ENCODE peak calls at places on chromosome 3, in six cellular contexts. R is heart right ventricle, A is adrenal gland, X is astrocyte, P is AG09309, C is fibroblast of lung. Y is an unnamed sample.

GRCh38 chr3:188331166-188331565 is 177.2 kb downstream of the LPP start:
- DNase-seq in R (no peak), A (no peak), X (no peak), P (no peak), C (no peak), Y (no peak)

GRCh38 chr3:52210550-52211046 is 12.6 kb downstream of the ALAS1 start:
- DNase-seq in R (no peak), A (no peak), X (no peak), P (no peak), C (no peak), Y (peak)

GRCh38 chr3:37985637-37986320 is 4.8 kb upstream of the VILL start:
- DNase-seq in R (no peak), A (no peak), X (no peak), P (no peak), C (no peak), Y (peak)

GRCh38 chr3:24142127-24142526 is 197.0 kb downstream of the NR1D2 start:
- DNase-seq in R (no peak), A (no peak), X (no peak), P (no peak), C (no peak), Y (no peak)

GRCh38 chr3:172040078-172040975 is 949 bp downstream of the FNDC3B start:
- DNase-seq in R (peak), A (peak), X (peak), P (peak), C (peak), Y (peak)

GRCh38 chr3:69408542-69408941 is 22.7 kb upstream of the FRMD4B start:
- DNase-seq in R (no peak), A (no peak), X (no peak), P (no peak), C (no peak), Y (no peak)

GRCh38 chr3:17404548-17404947 is 337.9 kb downstream of the TBC1D5 start:
- DNase-seq in R (no peak), A (no peak), X (no peak), P (no peak), C (no peak), Y (no peak)

GRCh38 chr3:165466856-165467255 is 270.7 kb upstream of the SLITRK3 start:
- DNase-seq in R (no peak), A (no peak), X (peak), P (no peak), C (peak), Y (no peak)

GRCh38 chr3:177597325-177598109 is 400.2 kb upstream of the TBL1XR1 start:
- DNase-seq in R (no peak), A (peak), X (peak), P (peak), C (peak), Y (peak)

GRCh38 chr3:139319428-139320402 is 24.1 kb upstream of the MRPS22 start:
- DNase-seq in R (no peak), A (no peak), X (no peak), P (no peak), C (no peak), Y (no peak)

GRCh38 chr3:108127301-108127988 is 36.6 kb upstream of the CD47 start:
- DNase-seq in R (no peak), A (no peak), X (no peak), P (no peak), C (no peak), Y (peak)

GRCh38 chr3:66812126-66812525 is 186.0 kb upstream of the KBTBD8 start:
- DNase-seq in R (no peak), A (no peak), X (peak), P (no peak), C (peak), Y (peak)

GRCh38 chr3:135891121-135891520 is 74.4 kb upstream of the PPP2R3A start:
- DNase-seq in R (no peak), A (no peak), X (peak), P (no peak), C (peak), Y (no peak)

GRCh38 chr3:196638922-196639516 is 475 bp upstream of the NRROS start:
- DNase-seq in R (no peak), A (no peak), X (no peak), P (no peak), C (no peak), Y (no peak)

GRCh38 chr3:43963208-43963607 is 272.5 kb downstream of the ABHD5 start:
- DNase-seq in R (no peak), A (no peak), X (no peak), P (no peak), C (no peak), Y (no peak)

GRCh38 chr3:72375237-72376154 is 472.7 kb downstream of the SHQ1 start:
- DNase-seq in R (no peak), A (no peak), X (no peak), P (no peak), C (peak), Y (no peak)

GRCh38 chr3:121998030-121998580 is 23.9 kb downstream of the ILDR1 start:
- DNase-seq in R (no peak), A (peak), X (peak), P (no peak), C (peak), Y (peak)

GRCh38 chr3:159074756-159075155 is 272.9 kb downstream of the MFSD1 start:
- DNase-seq in R (no peak), A (no peak), X (no peak), P (no peak), C (no peak), Y (no peak)

GRCh38 chr3:56302417-56302816 is 165.8 kb downstream of the ERC2 start:
- DNase-seq in R (no peak), A (no peak), X (no peak), P (no peak), C (no peak), Y (no peak)

GRCh38 chr3:95752199-95752598 is 1062.2 kb upstream of the EPHA6 start:
- DNase-seq in R (no peak), A (no peak), X (no peak), P (no peak), C (no peak), Y (peak)

GRCh38 chr3:186099178-186099577 is 9.7 kb downstream of the ETV5 start:
- DNase-seq in R (peak), A (peak), X (peak), P (no peak), C (peak), Y (peak)

GRCh38 chr3:102240720-102241119 is 194.1 kb upstream of the ZPLD1 start:
- DNase-seq in R (no peak), A (no peak), X (no peak), P (no peak), C (no peak), Y (no peak)

GRCh38 chr3:158420654-158421396 is 150.2 kb upstream of the MLF1 start:
- DNase-seq in R (no peak), A (no peak), X (peak), P (peak), C (peak), Y (peak)

GRCh38 chr3:136194409-136195257 is 1.5 kb downstream of the MSL2 start:
- DNase-seq in R (no peak), A (peak), X (no peak), P (no peak), C (peak), Y (peak)

DNA sequence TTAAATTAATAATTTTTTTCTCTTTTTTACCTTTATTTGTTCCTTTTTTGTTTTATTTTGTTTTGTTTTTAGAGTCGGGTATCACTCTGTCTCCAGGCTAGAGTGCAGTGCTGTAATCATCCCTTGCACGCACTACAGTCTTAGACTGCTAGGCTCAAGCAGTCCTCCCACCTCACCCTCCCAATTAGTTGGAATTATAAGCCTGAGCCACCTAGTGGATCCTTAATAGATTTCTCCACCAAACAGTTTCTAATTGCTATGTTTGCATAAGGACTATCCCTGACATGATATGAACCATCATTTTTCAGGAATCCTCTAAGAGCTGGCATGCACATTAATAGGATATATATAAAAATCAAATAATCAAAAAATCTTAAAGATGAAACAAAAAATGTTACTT is 993.2 kb downstream of the OTOL1 start:
- DNase-seq in R (no peak), A (no peak), X (peak), P (no peak), C (peak), Y (no peak)
- TF ChIP-seq CTCF in R (no peak), A (no peak), X (no peak), P (peak), C (no peak), Y (no peak)

GRCh38 chr3:190340071-190340470 is 17.8 kb upstream of the CLDN1 start:
- DNase-seq in R (no peak), A (no peak), X (peak), P (no peak), C (peak), Y (peak)

GRCh38 chr3:190345878-190346277 is 23.6 kb upstream of the CLDN1 start:
- DNase-seq in R (no peak), A (no peak), X (no peak), P (no peak), C (peak), Y (peak)

GRCh38 chr3:190346541-190346940 is 24.3 kb upstream of the CLDN1 start:
- DNase-seq in R (no peak), A (no peak), X (peak), P (no peak), C (peak), Y (peak)

DNA sequence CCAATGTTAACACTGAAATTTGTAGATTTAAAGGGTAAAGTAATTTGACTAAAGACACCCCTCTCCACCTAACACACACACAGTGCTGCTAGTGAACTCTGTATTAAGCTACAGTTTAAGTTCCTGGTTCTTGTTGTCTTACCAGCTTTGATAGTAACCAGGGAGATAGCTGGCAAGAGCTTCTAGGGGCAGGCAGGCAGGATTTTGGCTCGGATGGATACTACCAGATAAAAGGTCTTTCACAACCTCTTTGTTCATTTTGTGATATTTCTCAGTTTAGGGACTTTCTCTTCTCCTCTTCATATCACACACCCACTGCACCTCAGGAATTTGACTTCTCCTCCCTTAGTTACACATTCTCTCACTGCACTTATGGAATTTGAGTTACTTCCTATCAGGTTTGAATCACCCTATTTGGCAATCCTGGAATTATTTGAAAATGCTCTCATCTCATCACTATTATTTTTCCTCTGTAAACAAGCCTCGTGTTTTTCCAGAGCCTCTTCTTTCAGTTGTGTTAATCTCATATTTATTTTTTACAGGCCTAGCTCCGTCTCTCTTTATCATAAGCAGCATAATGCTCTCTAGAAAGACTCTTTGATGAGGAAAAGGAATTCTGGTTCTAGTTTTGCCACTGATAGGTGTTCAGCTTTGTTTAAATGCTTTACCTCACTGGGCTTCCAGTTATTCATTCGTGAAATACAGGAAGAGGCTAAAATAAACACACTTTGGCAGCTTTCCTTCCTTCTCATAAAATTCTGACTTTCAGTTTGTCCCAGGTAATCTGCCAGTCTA is 23.0 kb upstream of the CLDN1 start:
- DNase-seq in R (no peak), A (no peak), X (peak), P (peak), C (peak), Y (peak)
- H3K4me3 ChIP-seq in R (no peak), A (no peak), X (peak), P (no peak), C (no peak), Y (no peak)

GRCh38 chr3:120028271-120029047 is 65.8 kb downstream of the GSK3B start:
- DNase-seq in R (no peak), A (no peak), X (no peak), P (no peak), C (no peak), Y (peak)
- TF ChIP-seq CTCF in R (no peak), A (no peak), X (no peak), P (no peak), C (no peak), Y (no peak)

GRCh38 chr3:29324180-29324651 is 43.3 kb downstream of the RBMS3 start:
- DNase-seq in R (peak), A (peak), X (peak), P (no peak), C (peak), Y (peak)
- H3K4me3 ChIP-seq in R (peak), A (no peak), X (peak), P (peak), C (peak), Y (peak)

GRCh38 chr3:111012388-111013248 is 59.0 kb upstream of the NECTIN3 start:
- DNase-seq in R (no peak), A (no peak), X (no peak), P (no peak), C (no peak), Y (peak)
- TF ChIP-seq CTCF in R (peak), A (peak), X (no peak), P (peak), C (no peak), Y (peak)

DNA sequence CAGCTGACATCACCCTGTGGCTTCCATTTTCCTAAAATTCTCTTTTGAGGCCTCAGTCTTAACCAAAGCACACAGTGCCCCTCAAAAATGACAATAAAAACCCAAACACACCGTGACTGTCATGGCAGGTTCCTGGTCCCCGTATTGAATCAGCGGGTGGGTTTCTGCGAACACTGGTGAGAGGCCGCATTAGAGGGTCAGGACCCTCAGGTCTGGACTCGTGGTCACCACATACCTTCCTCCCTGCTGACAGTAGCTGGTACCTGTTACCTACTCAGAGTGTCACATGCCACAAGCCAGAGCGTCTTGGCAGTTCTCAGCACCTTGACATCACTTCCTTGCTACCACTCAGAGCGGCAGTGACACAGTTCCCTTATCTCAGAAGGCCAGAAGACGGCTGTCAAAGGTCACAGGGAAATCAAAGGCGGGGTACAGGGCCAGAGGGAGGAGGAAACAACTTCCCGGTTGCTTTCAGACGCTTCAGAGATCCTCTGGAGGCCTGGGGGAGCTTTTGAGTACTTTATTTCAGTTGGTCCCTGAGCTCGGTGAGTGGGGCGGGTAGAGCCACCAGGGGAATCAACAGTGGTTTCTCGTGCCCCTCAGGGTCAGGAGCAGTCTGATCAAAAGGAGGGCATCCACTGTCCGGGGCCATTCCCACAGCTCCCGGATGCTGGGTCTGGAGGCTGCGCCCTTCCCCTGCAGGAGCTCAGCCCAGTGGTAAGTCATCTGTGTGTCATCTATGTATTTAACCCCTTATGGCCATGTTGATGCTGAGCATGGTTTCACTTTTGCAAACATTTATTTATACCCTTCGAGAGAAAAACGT is at the start of the genes CCR5AS and CCRL2:
- DNase-seq in R (peak), A (peak), X (peak), P (no peak), C (peak), Y (peak)
- H3K4me3 ChIP-seq in R (peak), A (no peak), X (peak), P (peak), C (peak), Y (no peak)

GRCh38 chr3:157201648-157202278 is 41.8 kb upstream of the CCNL1 start:
- DNase-seq in R (no peak), A (no peak), X (peak), P (peak), C (peak), Y (peak)
- TF ChIP-seq CTCF in R (peak), A (peak), X (peak), P (peak), C (no peak), Y (peak)